ENCODE peak calls at places on chromosomes 6 and 20, in eight cellular contexts. One of them, this sample, is unnamed.
A peak's percentile ranks its signal among the peaks of the same experiment; 100 is the strongest.

GRCh38 chr6:131998255-131998982 is 47.2 kb upstream of the CCN2 start:
- DNase-seq in AG04450: no peak
- DNase-seq in left ventricle myocardium inferior: no peak
- DNase-seq in upper lobe of left lung: no peak
- DNase-seq in vagina: no peak
- DNase-seq in CD8-positive, alpha-beta T cell: no peak
- DNase-seq in ascending aorta: peak; percentile 79
- DNase-seq in CD4-positive, alpha-beta T cell: no peak
- DNase-seq in this sample: no peak

GRCh38 chr6:132213732-132214131 is 187.5 kb downstream of the MOXD1 start:
- DNase-seq in AG04450: no peak
- DNase-seq in left ventricle myocardium inferior: no peak
- DNase-seq in upper lobe of left lung: no peak
- DNase-seq in vagina: no peak
- DNase-seq in CD8-positive, alpha-beta T cell: no peak
- DNase-seq in ascending aorta: no peak
- DNase-seq in CD4-positive, alpha-beta T cell: no peak
- DNase-seq in this sample: no peak

GRCh38 chr20:8435251-8436035 is 303.4 kb downstream of the PLCB1 start:
- DNase-seq in AG04450: no peak
- DNase-seq in left ventricle myocardium inferior: no peak
- DNase-seq in upper lobe of left lung: no peak
- DNase-seq in vagina: no peak
- DNase-seq in CD8-positive, alpha-beta T cell: no peak
- DNase-seq in ascending aorta: no peak
- DNase-seq in CD4-positive, alpha-beta T cell: no peak
- DNase-seq in this sample: no peak

GRCh38 chr6:117491916-117492315 is 9.4 kb downstream of the DCBLD1 start:
- DNase-seq in AG04450: no peak
- DNase-seq in left ventricle myocardium inferior: no peak
- DNase-seq in upper lobe of left lung: no peak
- DNase-seq in vagina: no peak
- DNase-seq in CD8-positive, alpha-beta T cell: no peak
- DNase-seq in ascending aorta: no peak
- DNase-seq in CD4-positive, alpha-beta T cell: no peak
- DNase-seq in this sample: no peak

GRCh38 chr6:130632288-130632687 is 194.9 kb upstream of the SMLR1 start:
- DNase-seq in AG04450: no peak
- DNase-seq in left ventricle myocardium inferior: no peak
- DNase-seq in upper lobe of left lung: no peak
- DNase-seq in vagina: no peak
- DNase-seq in CD8-positive, alpha-beta T cell: no peak
- DNase-seq in ascending aorta: no peak
- DNase-seq in CD4-positive, alpha-beta T cell: no peak
- DNase-seq in this sample: no peak

GRCh38 chr6:8535505-8535904 is 100.2 kb upstream of the SLC35B3 start:
- DNase-seq in AG04450: no peak
- DNase-seq in left ventricle myocardium inferior: no peak
- DNase-seq in upper lobe of left lung: no peak
- DNase-seq in vagina: no peak
- DNase-seq in CD8-positive, alpha-beta T cell: no peak
- DNase-seq in ascending aorta: no peak
- DNase-seq in CD4-positive, alpha-beta T cell: no peak
- DNase-seq in this sample: no peak

GRCh38 chr6:104253236-104253635 is 606.5 kb downstream of the HACE1 start:
- DNase-seq in AG04450: no peak
- DNase-seq in left ventricle myocardium inferior: no peak
- DNase-seq in upper lobe of left lung: no peak
- DNase-seq in vagina: no peak
- DNase-seq in CD8-positive, alpha-beta T cell: no peak
- DNase-seq in ascending aorta: no peak
- DNase-seq in CD4-positive, alpha-beta T cell: no peak
- DNase-seq in this sample: no peak

GRCh38 chr20:61584851-61585250 is 332.8 kb downstream of the CDH4 start:
- DNase-seq in AG04450: no peak
- DNase-seq in left ventricle myocardium inferior: peak; percentile 66
- DNase-seq in upper lobe of left lung: no peak
- DNase-seq in vagina: no peak
- DNase-seq in CD8-positive, alpha-beta T cell: no peak
- DNase-seq in ascending aorta: no peak
- DNase-seq in CD4-positive, alpha-beta T cell: no peak
- DNase-seq in this sample: no peak

GRCh38 chr6:113073611-113074191 is 726.6 kb downstream of the RFPL4B start:
- DNase-seq in AG04450: no peak
- DNase-seq in left ventricle myocardium inferior: no peak
- DNase-seq in upper lobe of left lung: no peak
- DNase-seq in vagina: no peak
- DNase-seq in CD8-positive, alpha-beta T cell: no peak
- DNase-seq in ascending aorta: no peak
- DNase-seq in CD4-positive, alpha-beta T cell: no peak
- DNase-seq in this sample: no peak

GRCh38 chr6:109024784-109025183 is 69.9 kb downstream of the SESN1 start:
- DNase-seq in AG04450: no peak
- DNase-seq in left ventricle myocardium inferior: peak; percentile 26
- DNase-seq in upper lobe of left lung: no peak
- DNase-seq in vagina: no peak
- DNase-seq in CD8-positive, alpha-beta T cell: no peak
- DNase-seq in ascending aorta: no peak
- DNase-seq in CD4-positive, alpha-beta T cell: no peak
- DNase-seq in this sample: no peak

GRCh38 chr20:32482251-32483220 is 102.6 kb downstream of the NOL4L start:
- DNase-seq in AG04450: no peak
- DNase-seq in left ventricle myocardium inferior: peak; percentile 63
- DNase-seq in upper lobe of left lung: peak; percentile 69
- DNase-seq in vagina: no peak
- DNase-seq in CD8-positive, alpha-beta T cell: no peak
- DNase-seq in ascending aorta: no peak
- DNase-seq in CD4-positive, alpha-beta T cell: peak; percentile 14
- DNase-seq in this sample: peak; percentile 58

DNA sequence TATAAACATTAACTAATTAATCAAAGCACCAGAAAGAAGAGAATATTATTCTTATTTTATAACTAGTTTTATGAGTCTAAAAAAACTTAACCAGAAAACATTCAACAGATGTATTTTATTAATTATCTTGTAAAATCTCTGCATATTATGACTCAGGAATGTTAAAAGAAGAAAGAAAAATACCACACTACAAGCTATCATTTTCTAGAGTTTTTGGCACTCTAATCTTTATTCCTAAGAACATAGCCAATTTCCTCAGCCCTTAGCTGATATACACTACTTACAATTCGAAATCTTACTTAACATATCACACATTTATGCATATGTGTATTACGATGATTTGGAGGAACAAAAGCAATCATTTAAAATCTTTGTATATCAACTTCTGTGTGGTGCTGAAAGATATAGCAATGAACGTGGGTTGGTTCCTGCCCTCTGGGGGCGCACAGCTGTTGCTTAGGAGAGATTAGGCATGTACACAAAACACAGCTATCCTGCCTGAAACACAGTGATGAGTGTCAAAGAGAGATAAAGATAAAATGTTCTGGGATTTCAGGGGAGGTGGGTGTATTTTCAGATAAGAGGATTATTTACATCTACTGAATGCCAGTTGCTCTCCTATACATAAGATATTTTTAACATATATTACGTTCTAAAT is 404.5 kb downstream of the SYNE1 start:
- DNase-seq in AG04450: no peak
- DNase-seq in left ventricle myocardium inferior: peak; percentile 19
- DNase-seq in upper lobe of left lung: no peak
- DNase-seq in vagina: no peak
- DNase-seq in CD8-positive, alpha-beta T cell: no peak
- DNase-seq in ascending aorta: no peak
- DNase-seq in CD4-positive, alpha-beta T cell: no peak
- DNase-seq in this sample: no peak
- TF ChIP-seq CTCF in AG04450: peak; percentile 36
- TF ChIP-seq CTCF in left ventricle myocardium inferior: peak; percentile 43
- TF ChIP-seq CTCF in upper lobe of left lung: peak; percentile 13
- TF ChIP-seq CTCF in vagina: no peak
- TF ChIP-seq CTCF in CD8-positive, alpha-beta T cell: no peak
- TF ChIP-seq CTCF in ascending aorta: no peak
- TF ChIP-seq CTCF in CD4-positive, alpha-beta T cell: no peak
- TF ChIP-seq CTCF in this sample: no peak

GRCh38 chr6:33634203-33634727 is 13.1 kb downstream of the ITPR3 start:
- DNase-seq in AG04450: no peak
- DNase-seq in left ventricle myocardium inferior: no peak
- DNase-seq in upper lobe of left lung: peak; percentile 80
- DNase-seq in vagina: no peak
- DNase-seq in CD8-positive, alpha-beta T cell: no peak
- DNase-seq in ascending aorta: no peak
- DNase-seq in CD4-positive, alpha-beta T cell: no peak
- DNase-seq in this sample: no peak

GRCh38 chr6:33631971-33632585 is 11.0 kb downstream of the ITPR3 start:
- DNase-seq in AG04450: no peak
- DNase-seq in left ventricle myocardium inferior: no peak
- DNase-seq in upper lobe of left lung: no peak
- DNase-seq in vagina: no peak
- DNase-seq in CD8-positive, alpha-beta T cell: no peak
- DNase-seq in ascending aorta: no peak
- DNase-seq in CD4-positive, alpha-beta T cell: no peak
- DNase-seq in this sample: no peak

GRCh38 chr6:33633462-33634158 is 12.5 kb downstream of the ITPR3 start:
- DNase-seq in AG04450: no peak
- DNase-seq in left ventricle myocardium inferior: peak; percentile 72
- DNase-seq in upper lobe of left lung: peak; percentile 69
- DNase-seq in vagina: no peak
- DNase-seq in CD8-positive, alpha-beta T cell: peak; percentile 38
- DNase-seq in ascending aorta: peak; percentile 71
- DNase-seq in CD4-positive, alpha-beta T cell: peak; percentile 19
- DNase-seq in this sample: peak; percentile 92

GRCh38 chr6:33633084-33633461 is 12.0 kb downstream of the ITPR3 start:
- DNase-seq in AG04450: no peak
- DNase-seq in left ventricle myocardium inferior: no peak
- DNase-seq in upper lobe of left lung: no peak
- DNase-seq in vagina: no peak
- DNase-seq in CD8-positive, alpha-beta T cell: no peak
- DNase-seq in ascending aorta: no peak
- DNase-seq in CD4-positive, alpha-beta T cell: no peak
- DNase-seq in this sample: no peak

DNA sequence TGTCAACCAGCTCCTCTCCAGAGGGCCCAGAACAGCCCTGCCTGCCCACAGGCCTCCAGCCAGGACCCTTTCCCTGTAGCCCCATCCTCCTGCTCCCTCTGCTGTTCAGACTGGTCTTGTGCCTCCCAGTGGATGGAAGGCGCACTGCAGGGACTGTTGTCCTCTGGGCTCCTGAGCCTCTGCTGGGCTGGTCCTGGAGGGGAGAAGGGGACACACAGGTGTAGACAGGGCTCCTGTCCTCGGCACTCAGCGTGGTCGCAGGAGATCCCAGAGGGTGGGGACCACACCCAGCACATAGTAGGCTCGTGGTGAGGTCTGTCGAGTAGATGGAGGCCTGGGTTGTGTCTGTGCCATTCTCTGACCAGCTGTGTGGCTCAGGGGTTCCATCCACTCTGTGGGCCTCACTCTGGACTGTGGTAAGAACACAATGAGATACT is 11.5 kb downstream of the ITPR3 start:
- DNase-seq in AG04450: no peak
- DNase-seq in left ventricle myocardium inferior: no peak
- DNase-seq in upper lobe of left lung: no peak
- DNase-seq in vagina: no peak
- DNase-seq in CD8-positive, alpha-beta T cell: peak; percentile 30
- DNase-seq in ascending aorta: peak; percentile 75
- DNase-seq in CD4-positive, alpha-beta T cell: peak; percentile 40
- DNase-seq in this sample: peak; percentile 75
- TF ChIP-seq CTCF in AG04450: peak; percentile 70
- TF ChIP-seq CTCF in left ventricle myocardium inferior: peak; percentile 65
- TF ChIP-seq CTCF in upper lobe of left lung: peak; percentile 84
- TF ChIP-seq CTCF in vagina: no peak
- TF ChIP-seq CTCF in CD8-positive, alpha-beta T cell: peak; percentile 60
- TF ChIP-seq CTCF in ascending aorta: peak; percentile 40
- TF ChIP-seq CTCF in CD4-positive, alpha-beta T cell: peak; percentile 57
- TF ChIP-seq CTCF in this sample: peak; percentile 71

GRCh38 chr20:62887147-62887859 is 25.7 kb upstream of the TCFL5 start:
- DNase-seq in AG04450: peak; percentile 82
- DNase-seq in left ventricle myocardium inferior: peak; percentile 66
- DNase-seq in upper lobe of left lung: peak; percentile 63
- DNase-seq in vagina: no peak
- DNase-seq in CD8-positive, alpha-beta T cell: peak; percentile 27
- DNase-seq in ascending aorta: no peak
- DNase-seq in CD4-positive, alpha-beta T cell: peak; percentile 14
- DNase-seq in this sample: no peak
- TF ChIP-seq CTCF in AG04450: peak; percentile 27
- TF ChIP-seq CTCF in left ventricle myocardium inferior: no peak
- TF ChIP-seq CTCF in upper lobe of left lung: no peak
- TF ChIP-seq CTCF in vagina: no peak
- TF ChIP-seq CTCF in CD8-positive, alpha-beta T cell: no peak
- TF ChIP-seq CTCF in ascending aorta: no peak
- TF ChIP-seq CTCF in CD4-positive, alpha-beta T cell: no peak
- TF ChIP-seq CTCF in this sample: no peak

DNA sequence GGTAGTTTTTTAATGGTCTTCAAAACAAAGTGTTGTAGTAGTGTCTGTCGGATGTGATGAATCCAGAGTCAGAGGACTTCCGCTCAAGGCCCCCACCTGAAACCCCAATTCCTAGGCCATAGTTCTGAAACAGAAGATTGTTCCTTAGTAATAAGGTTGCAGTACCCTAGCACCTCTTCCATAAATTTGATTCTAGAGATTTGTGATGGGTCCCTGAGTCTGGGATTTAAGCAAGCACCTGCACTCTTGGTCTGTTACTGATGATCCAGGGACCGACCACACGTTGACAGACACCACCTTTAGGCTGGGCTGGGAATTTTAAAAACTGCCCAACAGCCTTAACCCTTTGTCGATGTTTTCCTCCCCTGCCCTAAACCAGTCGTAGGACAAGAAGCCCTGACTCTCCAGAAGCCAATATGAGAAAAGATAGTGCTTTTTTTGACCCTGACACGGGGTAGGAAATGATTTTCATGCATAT is 1.2 kb downstream of the KCTD20 start:
- DNase-seq in AG04450: no peak
- DNase-seq in left ventricle myocardium inferior: no peak
- DNase-seq in upper lobe of left lung: no peak
- DNase-seq in vagina: no peak
- DNase-seq in CD8-positive, alpha-beta T cell: no peak
- DNase-seq in ascending aorta: no peak
- DNase-seq in CD4-positive, alpha-beta T cell: no peak
- DNase-seq in this sample: peak; percentile 38
- TF ChIP-seq CTCF in AG04450: peak; percentile 17
- TF ChIP-seq CTCF in left ventricle myocardium inferior: no peak
- TF ChIP-seq CTCF in upper lobe of left lung: no peak
- TF ChIP-seq CTCF in vagina: no peak
- TF ChIP-seq CTCF in CD8-positive, alpha-beta T cell: no peak
- TF ChIP-seq CTCF in ascending aorta: no peak
- TF ChIP-seq CTCF in CD4-positive, alpha-beta T cell: no peak
- TF ChIP-seq CTCF in this sample: peak; percentile 25

DNA sequence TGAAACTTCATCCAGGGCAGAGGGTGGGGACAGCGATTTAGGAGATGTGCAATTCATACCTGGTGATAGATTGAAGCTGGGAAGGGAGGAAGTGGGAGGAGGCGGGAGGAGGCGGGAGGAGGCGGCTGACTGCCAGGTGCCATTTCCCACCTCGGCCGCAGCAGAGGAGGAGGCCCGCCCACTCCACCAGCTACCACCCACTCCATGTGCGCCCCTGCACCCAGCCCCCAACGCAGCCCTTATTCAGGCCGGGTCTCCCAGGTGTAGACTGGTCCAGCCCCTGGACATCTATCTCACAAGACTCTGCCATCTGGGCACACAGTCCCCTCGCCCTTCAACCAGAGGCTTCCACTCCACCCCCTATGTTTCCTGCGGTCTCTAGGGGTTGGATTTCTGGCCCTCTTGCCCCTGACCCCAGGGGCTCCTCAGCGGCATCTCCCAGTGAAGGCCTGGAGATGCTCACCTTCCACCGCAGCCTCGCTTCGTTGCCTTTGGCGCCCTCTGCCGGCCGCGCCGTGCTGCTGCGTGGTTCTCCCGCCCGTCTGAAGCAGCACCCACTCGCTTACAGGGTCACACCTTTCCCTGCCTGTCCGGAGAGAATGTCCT is 32.6 kb upstream of the FAM83D start:
- DNase-seq in AG04450: no peak
- DNase-seq in left ventricle myocardium inferior: peak; percentile 67
- DNase-seq in upper lobe of left lung: peak; percentile 56
- DNase-seq in vagina: no peak
- DNase-seq in CD8-positive, alpha-beta T cell: peak; percentile 72
- DNase-seq in ascending aorta: peak; percentile 80
- DNase-seq in CD4-positive, alpha-beta T cell: peak; percentile 75
- DNase-seq in this sample: peak; percentile 91
- TF ChIP-seq CTCF in AG04450: peak; percentile 90
- TF ChIP-seq CTCF in left ventricle myocardium inferior: peak; percentile 96
- TF ChIP-seq CTCF in upper lobe of left lung: peak; percentile 85
- TF ChIP-seq CTCF in vagina: peak; percentile 48
- TF ChIP-seq CTCF in CD8-positive, alpha-beta T cell: peak; percentile 85
- TF ChIP-seq CTCF in ascending aorta: peak; percentile 96
- TF ChIP-seq CTCF in CD4-positive, alpha-beta T cell: peak; percentile 96
- TF ChIP-seq CTCF in this sample: peak; percentile 99

This sample was measured in GM13976.